ENCODE peak calls at places on chromosomes 2 and 18, in nine cellular contexts. A is MG63; W is brain microvascular endothelial cell; Q is SK-N-MC; J is CD8-positive, alpha-beta memory T cell; S is PC-9; B is body of pancreas; U is left ventricle myocardium inferior; T is lower leg skin. H is an unnamed sample.

GRCh38 chr2:119694470-119694993 is 15.5 kb downstream of the TMEM177 start:
- DNase-seq in S (no peak), W (no peak), Q (no peak), J (no peak), T (no peak), B (no peak), A (no peak), U (no peak), H (no peak)

GRCh38 chr18:30177056-30177455 is 865.5 kb downstream of the DSC3 start:
- DNase-seq in U (no peak), W (no peak), T (no peak), J (no peak), Q (no peak), A (no peak), B (no peak), S (no peak), H (no peak)

GRCh38 chr2:207408086-207408794 is 121.5 kb upstream of the CREB1 start:
- DNase-seq in W (no peak), T (no peak), J (no peak), B (peak), U (no peak), S (peak), A (peak), Q (no peak), H (no peak)

GRCh38 chr2:11499081-11499743 is 33.3 kb upstream of the E2F6 start:
- DNase-seq in S (no peak), T (no peak), J (no peak), Q (no peak), U (no peak), B (no peak), A (no peak), W (no peak), H (peak)

GRCh38 chr18:13547347-13547746 is 179.0 kb downstream of the FAM210A start:
- DNase-seq in B (peak), J (no peak), Q (no peak), A (no peak), U (no peak), T (no peak), W (no peak), S (no peak), H (no peak)

GRCh38 chr18:47415888-47416287 is 164.4 kb upstream of the SKOR2 start:
- DNase-seq in B (no peak), Q (no peak), T (peak), J (no peak), S (no peak), W (no peak), U (no peak), A (no peak), H (no peak)

GRCh38 chr2:167215595-167215994 is 327.3 kb downstream of the XIRP2 start:
- DNase-seq in S (no peak), A (no peak), T (no peak), W (no peak), Q (no peak), B (peak), U (no peak), J (no peak), H (no peak)

GRCh38 chr2:60515751-60516226 is 37.7 kb downstream of the BCL11A start:
- DNase-seq in Q (no peak), S (no peak), U (no peak), J (no peak), B (no peak), T (no peak), A (peak), W (peak), H (no peak)

GRCh38 chr2:239290618-239291504 is 110.0 kb downstream of the HDAC4 start:
- DNase-seq in S (no peak), W (no peak), T (no peak), B (peak), U (peak), Q (no peak), A (peak), J (no peak), H (no peak)

GRCh38 chr2:235244497-235245215 is 249.2 kb upstream of the AGAP1 start:
- DNase-seq in J (no peak), B (no peak), W (peak), Q (no peak), S (no peak), T (no peak), U (no peak), A (no peak), H (no peak)

GRCh38 chr2:99775585-99775984 is 285.8 kb upstream of the REV1 start:
- DNase-seq in B (no peak), S (no peak), Q (no peak), T (no peak), J (no peak), U (no peak), A (no peak), W (no peak), H (no peak)

GRCh38 chr2:2147024-2147900 is 183.8 kb downstream of the MYT1L start:
- DNase-seq in J (no peak), B (no peak), W (no peak), U (peak), A (no peak), S (no peak), T (peak), Q (no peak), H (no peak)

GRCh38 chr2:172693037-172693436 is 42.6 kb upstream of the RAPGEF4 start:
- DNase-seq in W (peak), T (no peak), A (peak), J (no peak), Q (no peak), U (peak), B (no peak), S (peak), H (no peak)

GRCh38 chr2:84285056-84285747 is 173.9 kb downstream of the SUCLG1 start:
- DNase-seq in J (no peak), T (no peak), Q (no peak), S (no peak), W (no peak), A (no peak), U (no peak), B (no peak), H (no peak)

GRCh38 chr2:189260361-189260761 is 80.8 kb upstream of the COL5A2 start:
- DNase-seq in W (no peak), J (no peak), U (no peak), T (no peak), B (no peak), S (no peak), A (no peak), Q (no peak), H (no peak)

GRCh38 chr2:42977236-42978174 is 185.1 kb upstream of the HAAO start:
- DNase-seq in B (peak), S (no peak), J (no peak), Q (no peak), U (no peak), W (no peak), T (peak), A (no peak), H (peak)

GRCh38 chr18:5992381-5992780 is 97.1 kb upstream of the TMEM200C start:
- DNase-seq in U (no peak), B (no peak), S (no peak), Q (no peak), A (no peak), T (no peak), W (no peak), J (no peak), H (no peak)

GRCh38 chr2:95052301-95052700 is 26.8 kb downstream of the MAL start:
- DNase-seq in W (no peak), A (no peak), U (no peak), Q (no peak), S (peak), J (no peak), T (no peak), B (no peak), H (no peak)

GRCh38 chr2:143686585-143687164 is 557.5 kb downstream of the ARHGAP15 start:
- DNase-seq in U (no peak), T (no peak), J (no peak), B (no peak), S (no peak), W (peak), Q (no peak), A (no peak), H (no peak)

GRCh38 chr2:189466656-189467055 is 25.4 kb downstream of the WDR75 start:
- DNase-seq in A (no peak), W (no peak), T (no peak), S (no peak), B (no peak), J (no peak), U (no peak), Q (peak), H (peak)

GRCh38 chr18:58491773-58492752 is 136.8 kb downstream of the ALPK2 start:
- DNase-seq in S (no peak), W (no peak), J (no peak), T (no peak), A (no peak), Q (no peak), B (no peak), U (no peak), H (no peak)

GRCh38 chr2:2847131-2847740 is 516.2 kb upstream of the MYT1L start:
- DNase-seq in W (no peak), U (peak), S (no peak), B (peak), J (no peak), A (no peak), T (no peak), Q (no peak), H (no peak)

GRCh38 chr18:57780318-57781127 is 22.6 kb downstream of the ATP8B1 start:
- DNase-seq in B (no peak), Q (peak), J (no peak), W (peak), A (no peak), U (no peak), T (no peak), S (peak), H (no peak)

DNA sequence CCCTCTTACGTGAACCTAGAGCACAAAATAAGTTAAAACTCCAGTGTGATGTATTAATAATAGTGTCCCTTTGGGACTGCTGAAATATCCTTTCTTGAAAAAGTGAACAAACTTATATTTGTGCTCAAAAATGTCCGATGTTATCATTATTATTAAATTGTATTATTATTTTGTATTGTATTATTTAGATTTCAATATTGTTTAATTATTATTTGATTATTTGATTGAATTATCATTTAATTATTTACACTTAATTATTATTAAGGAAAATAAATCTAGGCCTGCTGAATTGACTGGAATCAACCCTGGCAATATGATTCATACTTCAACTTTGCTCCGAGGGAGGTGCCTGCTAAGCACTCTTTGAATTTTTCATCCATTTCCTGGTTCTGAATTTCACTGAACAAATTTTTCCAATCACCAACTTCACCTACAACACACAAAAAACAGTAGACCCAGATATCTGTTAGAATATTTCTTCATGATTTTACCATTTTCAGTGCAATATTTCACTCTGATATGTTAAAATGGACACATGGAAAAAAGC is 10.9 kb upstream of the EIF2AK2 start:
- DNase-seq in W (peak), B (no peak), U (no peak), S (no peak), T (no peak), Q (no peak), A (no peak), J (no peak), H (no peak)
- H3K4me3 ChIP-seq in W (no peak), B (no peak), U (no peak), S (no peak), T (no peak), Q (no peak), A (no peak), J (no peak), H (no peak)

GRCh38 chr18:78986018-78986481 is 6.4 kb downstream of the SALL3 start:
- DNase-seq in J (no peak), A (no peak), W (no peak), U (no peak), B (peak), Q (no peak), T (peak), S (no peak), H (no peak)

GRCh38 chr18:78983530-78983929 is 3.9 kb downstream of the SALL3 start:
- DNase-seq in S (no peak), U (no peak), Q (no peak), J (no peak), W (no peak), A (no peak), B (no peak), T (no peak), H (no peak)

GRCh38 chr18:78981652-78981955 is 2.0 kb downstream of the SALL3 start:
- DNase-seq in T (no peak), Q (no peak), W (no peak), B (no peak), A (no peak), J (no peak), U (no peak), S (no peak), H (no peak)

GRCh38 chr18:78982186-78982585 is 2.6 kb downstream of the SALL3 start:
- DNase-seq in T (peak), S (no peak), W (no peak), J (no peak), U (no peak), B (no peak), A (no peak), Q (no peak), H (no peak)

DNA sequence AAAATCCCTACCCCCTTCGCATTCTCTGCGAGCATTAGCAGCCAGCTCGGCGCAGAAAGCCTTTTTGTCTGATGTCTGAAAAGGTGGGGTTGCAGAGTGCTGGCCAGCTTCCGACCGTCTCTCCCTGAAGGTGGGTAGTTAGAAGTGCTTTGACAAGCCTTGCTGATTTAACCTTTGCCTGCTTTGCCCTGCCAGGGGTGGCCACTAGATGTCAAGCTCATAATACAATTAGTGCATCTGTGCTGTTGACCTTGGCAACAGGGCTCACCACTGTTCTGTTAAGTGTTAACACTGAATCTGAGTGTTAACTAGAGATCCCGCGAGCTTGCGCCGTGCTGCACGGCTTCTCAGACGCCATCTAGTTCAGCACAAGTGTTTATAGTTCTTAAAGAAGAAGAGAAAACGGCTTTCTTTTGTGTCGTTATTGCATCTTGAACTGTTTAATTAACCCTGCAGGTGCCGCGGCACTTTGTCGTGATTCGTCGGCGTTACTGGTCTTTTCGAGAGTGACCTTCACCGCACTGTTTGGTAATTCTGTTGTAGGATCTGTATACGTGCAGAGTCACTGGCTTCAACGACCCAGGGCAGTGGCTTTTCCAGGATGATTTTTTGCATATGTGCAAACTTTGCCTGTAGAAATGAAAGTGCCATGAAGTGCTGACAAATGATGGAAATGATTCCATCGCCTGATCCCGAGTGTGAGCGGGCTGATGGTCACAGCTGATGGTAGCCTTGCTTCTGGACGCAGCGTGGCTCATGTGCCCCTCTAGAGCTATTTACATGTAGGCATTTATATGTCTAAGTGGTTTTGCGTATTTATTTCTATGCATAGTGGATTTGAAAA is 5.5 kb downstream of the SALL3 start:
- DNase-seq in B (peak), W (no peak), Q (no peak), S (peak), A (no peak), U (no peak), J (no peak), T (peak), H (no peak)
- H3K4me3 ChIP-seq in B (no peak), W (no peak), Q (no peak), S (no peak), A (no peak), U (no peak), J (no peak), T (no peak), H (no peak)

DNA sequence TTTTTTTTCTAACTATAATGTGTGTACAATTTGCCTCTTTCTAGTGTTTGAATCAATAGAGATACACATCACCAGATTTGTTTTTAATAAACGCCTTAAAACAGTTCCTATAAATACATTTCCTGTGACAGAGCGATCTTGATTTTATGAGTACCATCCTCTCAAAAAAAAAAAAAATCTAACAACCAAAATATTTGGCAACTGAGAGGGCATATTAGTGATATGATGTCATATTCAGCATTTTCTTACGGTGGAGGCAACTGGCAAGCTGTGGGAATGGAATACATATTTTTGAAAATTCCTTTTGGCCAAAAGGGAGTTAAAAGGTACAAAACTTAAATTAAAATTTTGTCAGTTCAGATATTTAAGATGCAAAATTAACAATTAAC is 268.5 kb downstream of the TCF4 start:
- DNase-seq in T (no peak), Q (no peak), B (no peak), S (no peak), J (no peak), U (no peak), A (no peak), W (no peak), H (no peak)
- H3K4me3 ChIP-seq in T (no peak), Q (peak), B (no peak), S (no peak), J (no peak), U (peak), A (peak), W (peak), H (peak)

GRCh38 chr2:113275556-113276215 is 3.0 kb downstream of the PAX8 start:
- DNase-seq in B (no peak), Q (no peak), T (no peak), S (no peak), W (no peak), A (no peak), J (no peak), U (no peak), H (no peak)
- H3K4me3 ChIP-seq in B (no peak), Q (no peak), T (no peak), S (no peak), W (no peak), A (no peak), J (no peak), U (no peak), H (no peak)

DNA sequence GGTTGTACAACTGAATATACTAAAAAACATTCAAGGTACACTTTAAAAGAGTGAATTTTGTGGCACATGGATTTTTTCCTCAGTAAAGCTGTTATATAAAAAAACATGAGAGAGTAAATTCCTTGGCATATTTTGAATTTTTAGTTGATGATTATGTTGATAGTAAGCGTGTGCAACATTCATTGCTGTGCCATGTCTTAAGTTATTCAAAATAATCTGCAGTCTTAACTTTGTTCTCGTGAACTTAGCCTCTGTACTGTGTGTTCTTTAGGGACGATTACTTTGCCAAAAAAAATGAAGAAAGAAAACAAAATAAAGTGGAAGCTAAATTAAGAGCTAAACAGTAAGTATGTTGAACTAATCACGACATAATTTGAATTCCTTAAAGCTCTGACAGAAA is 9.5 kb downstream of the SSB start:
- DNase-seq in W (peak), A (no peak), U (no peak), S (no peak), Q (no peak), J (no peak), B (no peak), T (no peak), H (no peak)
- H3K4me3 ChIP-seq in W (no peak), A (no peak), U (no peak), S (no peak), Q (no peak), J (no peak), B (no peak), T (no peak), H (no peak)

DNA sequence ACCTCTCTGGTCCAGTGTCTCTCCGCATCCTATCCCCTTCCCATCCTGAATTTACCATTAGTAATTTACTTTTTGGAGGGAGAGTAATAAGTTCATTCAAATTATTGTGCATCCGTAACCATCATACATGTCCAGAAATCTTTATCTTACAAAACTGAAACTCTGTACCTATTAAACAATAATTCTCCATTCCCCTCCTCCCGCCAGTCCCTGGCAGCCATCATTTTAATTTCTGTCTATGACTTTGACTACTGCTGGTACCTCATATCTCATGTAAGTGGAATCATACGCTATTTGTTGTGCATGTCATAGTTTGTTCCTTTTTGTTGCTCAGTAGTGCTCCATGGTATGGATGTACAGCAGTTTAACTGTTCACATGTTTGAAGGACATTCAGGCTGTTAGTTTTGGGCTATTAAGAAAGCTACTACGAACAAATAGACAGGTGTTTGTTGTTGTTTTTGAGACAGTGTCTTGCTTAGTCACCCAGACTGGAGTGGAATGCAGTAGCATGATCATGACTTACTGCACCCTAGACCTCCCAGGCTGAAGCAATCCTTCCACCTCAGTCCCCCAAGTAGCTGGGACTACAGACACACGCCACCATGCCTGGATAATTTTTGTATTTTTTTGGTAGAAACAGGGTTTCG is 2.0 kb downstream of the LIMS1 start:
- DNase-seq in U (no peak), A (no peak), J (no peak), B (no peak), Q (no peak), T (no peak), S (no peak), W (peak), H (no peak)
- H3K4me3 ChIP-seq in U (peak), A (peak), J (no peak), B (no peak), Q (peak), T (no peak), S (peak), W (peak), H (no peak)

DNA sequence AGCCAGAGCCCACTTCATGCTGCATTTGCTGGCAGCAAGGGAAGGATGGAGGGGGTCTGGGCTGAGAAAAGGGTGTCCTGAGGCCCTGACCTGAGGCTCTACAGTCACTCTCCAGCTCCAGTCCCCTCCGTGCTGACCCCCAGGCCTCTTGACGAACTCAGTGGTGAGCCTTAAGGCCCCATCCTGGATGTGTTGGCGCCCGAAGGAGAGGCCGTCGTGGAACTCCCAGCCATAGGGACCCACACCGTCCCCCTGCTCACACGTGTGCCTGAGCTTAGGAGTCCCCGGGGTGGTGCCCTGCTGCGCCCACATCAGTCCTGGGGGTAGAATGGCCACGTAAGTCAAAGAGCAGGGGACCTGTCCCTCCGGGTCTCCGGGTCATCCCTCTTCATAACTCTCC is 776 bp downstream of the MOGS start:
- DNase-seq in U (no peak), B (no peak), J (no peak), S (no peak), W (no peak), T (no peak), Q (no peak), A (no peak), H (no peak)
- H3K4me3 ChIP-seq in U (peak), B (peak), J (peak), S (peak), W (peak), T (peak), Q (peak), A (peak), H (peak)

GRCh38 chr2:69195706-69196105 is 182.7 kb downstream of the ANTXR1 start:
- DNase-seq in A (no peak), T (no peak), B (no peak), W (no peak), U (no peak), S (no peak), J (no peak), Q (no peak), H (no peak)
- H3K4me3 ChIP-seq in A (no peak), T (no peak), B (no peak), W (no peak), U (no peak), S (no peak), J (no peak), Q (no peak), H (no peak)

H was measured in ovary.